ENCODE peak calls at places on chromosomes 5 and 9, in four cellular contexts. I is H1, J is K562, F is HepG2. D is an unnamed sample.

GRCh38 chr5:93622240-93622885 is 39.3 kb downstream of the NR2F1 start:
- DNase-seq in I (no peak), J (no peak), F (peak), D (no peak)

GRCh38 chr5:124774002-124774318 is 27.5 kb upstream of the ZNF608 start:
- DNase-seq in I (no peak), J (no peak), F (no peak), D (no peak)

GRCh38 chr9:109903515-109904138 is 123.6 kb downstream of the PALM2AKAP2 start:
- DNase-seq in I (peak), J (peak), F (peak), D (no peak)

GRCh38 chr5:158979749-158980521 is 119.8 kb downstream of the EBF1 start:
- DNase-seq in I (no peak), J (no peak), F (no peak), D (no peak)

GRCh38 chr5:141783599-141784296 is 94.5 kb downstream of the PCDH1 start:
- DNase-seq in I (no peak), J (no peak), F (no peak), D (no peak)

GRCh38 chr9:119961774-119962408 is 592.7 kb upstream of the BRINP1 start:
- DNase-seq in I (peak), J (peak), F (peak), D (no peak)

GRCh38 chr5:158463971-158464370 is 605.0 kb upstream of the CLINT1 start:
- DNase-seq in I (no peak), J (no peak), F (peak), D (no peak)

GRCh38 chr9:122329592-122329991 is 41.2 kb upstream of the PTGS1 start:
- DNase-seq in I (no peak), J (no peak), F (no peak), D (no peak)

GRCh38 chr9:8857330-8858249 is 1058.0 kb upstream of the DMAC1 start:
- DNase-seq in I (peak), J (no peak), F (no peak), D (no peak)

GRCh38 chr9:130900701-130901497 is 4.3 kb upstream of the QRFP start:
- DNase-seq in I (no peak), J (no peak), F (no peak), D (no peak)

GRCh38 chr5:169547508-169547907 is 36.1 kb upstream of the SPDL1 start:
- DNase-seq in I (no peak), J (no peak), F (no peak), D (no peak)

GRCh38 chr5:55578771-55579170 is 44.0 kb upstream of the PLPP1 start:
- DNase-seq in I (no peak), J (no peak), F (no peak), D (no peak)

GRCh38 chr9:113963914-113964739 is 88.0 kb downstream of the ZNF618 start:
- DNase-seq in I (no peak), J (no peak), F (no peak), D (no peak)

GRCh38 chr9:115880221-115880620 is 273.4 kb upstream of the PAPPA start:
- DNase-seq in I (no peak), J (no peak), F (no peak), D (no peak)

GRCh38 chr5:94613583-94613982 is 4.8 kb downstream of the KIAA0825 start:
- DNase-seq in I (no peak), J (peak), F (peak), D (no peak)

GRCh38 chr5:56088967-56089829 is 94.4 kb upstream of the IL6ST start:
- DNase-seq in I (no peak), J (no peak), F (peak), D (peak)

GRCh38 chr5:105952875-105953274 is 1717.9 kb downstream of the EFNA5 start:
- DNase-seq in I (no peak), J (no peak), F (no peak), D (no peak)

GRCh38 chr5:28390341-28390740 is 1352.0 kb upstream of the CDH9 start:
- DNase-seq in I (no peak), J (no peak), F (no peak), D (no peak)

GRCh38 chr9:61665829-61666228 is 476.0 kb downstream of the SPATA31A7 start:
- DNase-seq in I (no peak), J (no peak), F (no peak), D (no peak)

GRCh38 chr5:13944564-13945195 is at the start of gene DNAH5:
- DNase-seq in I (no peak), J (no peak), F (no peak), D (no peak)

GRCh38 chr9:124209279-124209678 is 48.5 kb upstream of the NEK6 start:
- DNase-seq in I (peak), J (peak), F (no peak), D (no peak)

GRCh38 chr5:14706615-14707021 is 42.1 kb downstream of the OTULIN start:
- DNase-seq in I (no peak), J (no peak), F (no peak), D (no peak)

GRCh38 chr9:89806371-89807100 is 201.7 kb downstream of the GADD45G start:
- DNase-seq in I (no peak), J (no peak), F (no peak), D (no peak)

GRCh38 chr9:100049551-100049950 is 49.2 kb downstream of the ERP44 start:
- DNase-seq in I (no peak), J (no peak), F (no peak), D (no peak)

GRCh38 chr9:110340306-110340705 is 2.6 kb upstream of the TXNDC8 start:
- DNase-seq in I (no peak), J (peak), F (peak), D (no peak)

GRCh38 chr5:90747693-90748092 is 189.1 kb downstream of the ADGRV1 start:
- DNase-seq in I (no peak), J (no peak), F (no peak), D (no peak)

GRCh38 chr5:122076669-122077450 is 1.2 kb downstream of the LOX start:
- DNase-seq in I (peak), J (no peak), F (peak), D (no peak)

GRCh38 chr5:96344678-96345612 is 88.1 kb downstream of the PCSK1 start:
- DNase-seq in I (no peak), J (peak), F (peak), D (peak)

GRCh38 chr9:93819905-93820304 is 135.2 kb downstream of the BARX1 start:
- DNase-seq in I (no peak), J (no peak), F (no peak), D (no peak)

GRCh38 chr5:174159327-174160247 is 114.1 kb downstream of the NSG2 start:
- DNase-seq in I (no peak), J (peak), F (no peak), D (no peak)

GRCh38 chr5:135107986-135108385 is 74.0 kb upstream of the PITX1 start:
- DNase-seq in I (no peak), J (no peak), F (no peak), D (no peak)

GRCh38 chr5:135108992-135109391 is 75.0 kb upstream of the PITX1 start:
- DNase-seq in I (no peak), J (no peak), F (no peak), D (no peak)

GRCh38 chr5:135107101-135107500 is 73.1 kb upstream of the PITX1 start:
- DNase-seq in I (no peak), J (no peak), F (no peak), D (no peak)

GRCh38 chr5:135106610-135107009 is 72.6 kb upstream of the PITX1 start:
- DNase-seq in I (no peak), J (peak), F (no peak), D (no peak)

GRCh38 chr5:135108569-135108968 is 74.5 kb upstream of the PITX1 start:
- DNase-seq in I (no peak), J (no peak), F (no peak), D (no peak)
- TF ChIP-seq BRCA1 in I (no peak), J (no peak), F (no peak), D (no peak)

GRCh38 chr5:2797981-2798380 is 46.5 kb upstream of the IRX2 start:
- DNase-seq in I (no peak), J (no peak), F (no peak), D (no peak)
- TF ChIP-seq BRCA1 in I (no peak), J (no peak), F (no peak), D (no peak)

GRCh38 chr9:104104407-104104806 is 10.3 kb downstream of the SMC2 start:
- DNase-seq in I (no peak), J (no peak), F (no peak), D (no peak)

GRCh38 chr9:104108315-104108714 is 14.2 kb downstream of the SMC2 start:
- DNase-seq in I (no peak), J (no peak), F (no peak), D (no peak)

GRCh38 chr9:104110509-104110908 is 16.4 kb downstream of the SMC2 start:
- DNase-seq in I (no peak), J (no peak), F (no peak), D (no peak)

GRCh38 chr9:104107799-104108198 is 13.7 kb downstream of the SMC2 start:
- DNase-seq in I (no peak), J (no peak), F (no peak), D (no peak)
- TF ChIP-seq BRCA1 in I (no peak), J (no peak), F (no peak), D (no peak)

DNA sequence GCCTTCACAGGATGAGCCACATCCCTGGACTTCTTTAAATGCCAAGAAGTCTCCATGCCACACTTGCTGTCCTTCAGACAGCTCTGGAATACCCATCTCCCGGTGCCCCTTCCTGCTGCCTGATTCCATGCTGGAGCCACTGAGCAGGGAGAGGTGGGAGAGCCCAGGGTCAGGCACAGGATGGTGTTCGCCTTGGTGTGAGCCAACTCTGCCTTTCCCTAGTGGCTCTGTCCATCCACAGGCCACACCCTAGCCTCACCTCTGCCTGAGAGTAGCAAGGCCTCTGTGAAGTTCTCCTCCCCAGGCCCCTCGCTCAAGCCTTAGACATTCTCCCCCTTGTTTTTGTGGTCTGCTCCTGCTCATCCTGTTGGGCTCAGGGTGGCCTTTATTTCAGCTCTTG is 54.2 kb upstream of the ANGPTL2 start:
- DNase-seq in I (no peak), J (no peak), F (no peak), D (no peak)
- TF ChIP-seq BRCA1 in I (no peak), J (no peak), F (no peak), D (no peak)